ENCODE peak calls at places on chromosomes 2 and 18, in ten cellular contexts. Y is left lobe of liver; I is NCI-H2081; F is EL; P is HAP-1; S is left ventricle myocardium inferior; U is NCI-H1092; W is activated CD4-positive, alpha-beta T cell treated with anti-CD3 and anti-CD28 coated beads, Interleukin-2, amount 50 U/mL, for 48 hours; Q is activated T-cell treated with anti-CD3 and anti-CD28 coated beads for 1 hour; A is small intestine. M is an unnamed sample.

GRCh38 chr2:24049485-24050021 is at the start of gene FKBP1B:
- DNase-seq in Y (peak; percentile 58), I (peak; percentile 63), F (peak; percentile 74), P (peak; percentile 85), S (peak; percentile 62), U (peak; percentile 5), W (peak; percentile 70), Q (peak; percentile 26), A (peak; percentile 79), M (peak; percentile 81)

GRCh38 chr2:28950941-28951630 is 30.0 kb upstream of the TOGARAM2 start:
- DNase-seq in Y (no peak), I (no peak), F (no peak), P (peak; percentile 72), S (no peak), U (no peak), W (no peak), Q (no peak), A (no peak), M (no peak)

GRCh38 chr18:58991127-58991798 is 126.6 kb downstream of the ZNF532 start:
- DNase-seq in Y (no peak), I (no peak), F (peak; percentile 28), P (no peak), S (no peak), U (no peak), W (no peak), Q (no peak), A (no peak), M (no peak)

GRCh38 chr2:168432100-168432499 is 24.0 kb upstream of the CERS6 start:
- DNase-seq in Y (no peak), I (no peak), F (no peak), P (no peak), S (no peak), U (no peak), W (no peak), Q (no peak), A (no peak), M (no peak)

GRCh38 chr2:136376798-136377211 is 258.9 kb upstream of the CXCR4 start:
- DNase-seq in Y (no peak), I (no peak), F (no peak), P (no peak), S (no peak), U (no peak), W (peak; percentile 24), Q (no peak), A (no peak), M (no peak)

GRCh38 chr2:102399499-102400141 is 23.3 kb upstream of the IL18RAP start:
- DNase-seq in Y (no peak), I (no peak), F (no peak), P (no peak), S (no peak), U (no peak), W (no peak), Q (no peak), A (no peak), M (no peak)

GRCh38 chr2:62114564-62114963 is 81.4 kb upstream of the B3GNT2 start:
- DNase-seq in Y (no peak), I (no peak), F (no peak), P (no peak), S (no peak), U (no peak), W (no peak), Q (no peak), A (no peak), M (no peak)

GRCh38 chr18:54023471-54023870 is 201.0 kb downstream of the MBD2 start:
- DNase-seq in Y (no peak), I (no peak), F (peak; percentile 70), P (no peak), S (no peak), U (no peak), W (no peak), Q (no peak), A (peak; percentile 25), M (no peak)

GRCh38 chr2:42474765-42475454 is 18.9 kb downstream of the KCNG3 start:
- DNase-seq in Y (no peak), I (peak; percentile 56), F (no peak), P (no peak), S (no peak), U (no peak), W (no peak), Q (no peak), A (peak; percentile 4), M (peak; percentile 12)

GRCh38 chr2:224778474-224778877 is 62.3 kb upstream of the CCDC195 start:
- DNase-seq in Y (no peak), I (peak; percentile 35), F (peak; percentile 66), P (peak; percentile 22), S (no peak), U (no peak), W (peak; percentile 71), Q (peak; percentile 40), A (peak; percentile 70), M (no peak)

GRCh38 chr2:193847991-193848390 is 1653.3 kb upstream of the TMEFF2 start:
- DNase-seq in Y (no peak), I (no peak), F (no peak), P (no peak), S (no peak), U (no peak), W (no peak), Q (no peak), A (no peak), M (no peak)

GRCh38 chr18:76445275-76445674 is 49.8 kb downstream of the ZNF516 start:
- DNase-seq in Y (no peak), I (no peak), F (peak; percentile 86), P (no peak), S (no peak), U (no peak), W (no peak), Q (no peak), A (no peak), M (no peak)

GRCh38 chr2:180203972-180204371 is 196.9 kb upstream of the CWC22 start:
- DNase-seq in Y (no peak), I (no peak), F (peak; percentile 49), P (no peak), S (no peak), U (no peak), W (no peak), Q (no peak), A (no peak), M (peak; percentile 4)

GRCh38 chr2:114545052-114545451 is 102.6 kb downstream of the DPP10 start:
- DNase-seq in Y (no peak), I (no peak), F (no peak), P (no peak), S (no peak), U (no peak), W (no peak), Q (no peak), A (no peak), M (no peak)

GRCh38 chr2:33056170-33056569 is 109.4 kb downstream of the LTBP1 start:
- DNase-seq in Y (no peak), I (no peak), F (no peak), P (no peak), S (no peak), U (no peak), W (no peak), Q (no peak), A (no peak), M (no peak)

GRCh38 chr2:1591978-1592907 is 152.1 kb downstream of the PXDN start:
- DNase-seq in Y (peak; percentile 58), I (no peak), F (peak; percentile 19), P (no peak), S (peak; percentile 72), U (no peak), W (no peak), Q (no peak), A (no peak), M (peak; percentile 71)

GRCh38 chr2:66343259-66343658 is 91.7 kb upstream of the MEIS1 start:
- DNase-seq in Y (no peak), I (no peak), F (no peak), P (no peak), S (no peak), U (no peak), W (no peak), Q (no peak), A (no peak), M (no peak)

GRCh38 chr18:36809590-36810381 is 19.0 kb downstream of the TPGS2 start:
- DNase-seq in Y (no peak), I (peak; percentile 64), F (peak; percentile 77), P (peak; percentile 83), S (no peak), U (peak; percentile 73), W (peak; percentile 13), Q (no peak), A (peak; percentile 73), M (peak; percentile 21)

GRCh38 chr2:51085679-51086078 is 53.7 kb upstream of the NRXN1 start:
- DNase-seq in Y (no peak), I (no peak), F (no peak), P (no peak), S (no peak), U (no peak), W (no peak), Q (no peak), A (no peak), M (no peak)

GRCh38 chr2:98907966-98908905 is 27.8 kb downstream of the CRACDL start:
- DNase-seq in Y (peak; percentile 16), I (no peak), F (no peak), P (no peak), S (no peak), U (no peak), W (no peak), Q (no peak), A (no peak), M (no peak)

GRCh38 chr2:119489232-119489952 is 34.9 kb downstream of the SCTR start:
- DNase-seq in Y (peak; percentile 75), I (no peak), F (no peak), P (no peak), S (no peak), U (no peak), W (no peak), Q (no peak), A (peak; percentile 62), M (peak; percentile 71)

GRCh38 chr2:104388296-104388695 is 465.6 kb upstream of the POU3F3 start:
- DNase-seq in Y (no peak), I (no peak), F (no peak), P (no peak), S (no peak), U (no peak), W (no peak), Q (no peak), A (no peak), M (no peak)

GRCh38 chr2:26616032-26616863 is 24.9 kb downstream of the CIB4 start:
- DNase-seq in Y (peak; percentile 40), I (no peak), F (no peak), P (no peak), S (no peak), U (no peak), W (no peak), Q (no peak), A (no peak), M (no peak)

GRCh38 chr2:177741866-177742265 is 330.7 kb downstream of the PDE11A start:
- DNase-seq in Y (no peak), I (no peak), F (no peak), P (no peak), S (no peak), U (no peak), W (no peak), Q (no peak), A (no peak), M (no peak)

GRCh38 chr2:10357193-10357592 is 54.5 kb downstream of the HPCAL1 start:
- DNase-seq in Y (no peak), I (no peak), F (no peak), P (no peak), S (no peak), U (no peak), W (no peak), Q (no peak), A (no peak), M (no peak)

GRCh38 chr2:108998911-108999310 is 9.9 kb upstream of the EDAR start:
- DNase-seq in Y (no peak), I (no peak), F (peak; percentile 9), P (no peak), S (no peak), U (no peak), W (no peak), Q (no peak), A (no peak), M (no peak)

GRCh38 chr2:9554841-9555337 is 741 bp downstream of the ADAM17 start:
- DNase-seq in Y (no peak), I (no peak), F (peak; percentile 81), P (peak; percentile 60), S (no peak), U (no peak), W (peak; percentile 43), Q (no peak), A (peak; percentile 59), M (peak; percentile 47)

GRCh38 chr2:12597555-12597954 is 119.2 kb upstream of the TRIB2 start:
- DNase-seq in Y (no peak), I (no peak), F (no peak), P (no peak), S (no peak), U (no peak), W (no peak), Q (no peak), A (no peak), M (no peak)